ENCODE peak calls at places on chromosomes 3 and 15, in nine cellular contexts. S is 8988T; L is activated B cell treated with CpG ODN at 0.5 μM for 24 hours; J is choroid plexus epithelial cell; B is Karpas-422; X is MCF 10A; Z is T-helper 9 cell; A is central memory CD4-positive, alpha-beta T cell; R is stimulated activated CD4-positive, alpha-beta T cell treated with anti-CD3 and anti-CD28 coated beads, Interleukin-4, amount 100 ng/mL, for 1 hour. E is an unnamed sample.

GRCh38 chr3:160643994-160644393 is 33.0 kb upstream of the ARL14 start:
- DNase-seq in Z (no peak), L (no peak), J (no peak), B (no peak), R (no peak), X (peak), S (no peak), A (no peak), E (no peak)

GRCh38 chr15:65110676-65111292 is 4.2 kb downstream of the UBAP1L start:
- DNase-seq in S (no peak), L (no peak), A (no peak), R (no peak), J (peak), B (no peak), X (no peak), Z (no peak), E (no peak)

GRCh38 chr15:86347245-86347644 is 267.6 kb downstream of the AGBL1 start:
- DNase-seq in B (no peak), R (no peak), S (no peak), A (no peak), X (peak), Z (no peak), L (no peak), J (no peak), E (no peak)

GRCh38 chr3:59424268-59425010 is 374.6 kb upstream of the CFAP20DC start:
- DNase-seq in B (no peak), Z (no peak), X (peak), L (no peak), J (peak), A (peak), R (no peak), S (no peak), E (peak)

GRCh38 chr15:96171271-96171739 is 159.2 kb upstream of the NR2F2 start:
- DNase-seq in J (peak), X (no peak), B (no peak), A (no peak), S (no peak), R (no peak), L (no peak), Z (no peak), E (no peak)

GRCh38 chr3:44076221-44076829 is 165.4 kb upstream of the TOPAZ1 start:
- DNase-seq in A (no peak), Z (no peak), J (no peak), X (no peak), L (no peak), R (no peak), S (no peak), B (no peak), E (no peak)

GRCh38 chr3:129651316-129652202 is 45.1 kb upstream of the PLXND1 start:
- DNase-seq in R (no peak), Z (no peak), S (no peak), X (peak), L (no peak), B (no peak), J (peak), A (no peak), E (no peak)

GRCh38 chr3:12347301-12347700 is 58.4 kb downstream of the PPARG start:
- DNase-seq in X (peak), S (no peak), L (no peak), B (no peak), R (no peak), A (no peak), Z (no peak), J (peak), E (no peak)

GRCh38 chr15:50280271-50280670 is 14.7 kb upstream of the HDC start:
- DNase-seq in R (no peak), S (no peak), B (no peak), J (no peak), Z (no peak), X (peak), A (no peak), L (no peak), E (no peak)

GRCh38 chr3:38605981-38606380 is 43.5 kb downstream of the SCN5A start:
- DNase-seq in B (no peak), R (no peak), A (no peak), X (no peak), S (no peak), J (no peak), Z (no peak), L (no peak), E (no peak)

GRCh38 chr3:19256313-19256712 is 108.0 kb downstream of the KCNH8 start:
- DNase-seq in A (no peak), R (no peak), J (no peak), Z (no peak), X (no peak), L (no peak), B (no peak), S (no peak), E (no peak)

GRCh38 chr3:185934726-185935464 is 2.9 kb downstream of the TRA2B start:
- DNase-seq in B (peak), S (no peak), X (no peak), A (no peak), J (no peak), Z (no peak), R (no peak), L (no peak), E (no peak)

GRCh38 chr15:88661041-88661765 is 22.4 kb downstream of the ISG20 start:
- DNase-seq in L (no peak), Z (no peak), A (no peak), X (no peak), R (no peak), B (no peak), S (no peak), J (no peak), E (no peak)

GRCh38 chr3:41581700-41582099 is 380.2 kb downstream of the ULK4 start:
- DNase-seq in B (no peak), J (no peak), R (no peak), L (peak), X (no peak), A (no peak), S (no peak), Z (no peak), E (no peak)

GRCh38 chr3:130517541-130517940 is 564 bp downstream of the COL6A6 start:
- DNase-seq in L (no peak), Z (no peak), B (no peak), X (no peak), S (no peak), A (no peak), J (no peak), R (no peak), E (no peak)

GRCh38 chr3:71026634-71027578 is 556.6 kb downstream of the FOXP1 start:
- DNase-seq in R (no peak), J (peak), A (no peak), L (no peak), B (no peak), S (no peak), Z (no peak), X (no peak), E (no peak)

GRCh38 chr3:185866995-185867394 is 42.2 kb upstream of the IGF2BP2 start:
- DNase-seq in A (no peak), X (no peak), J (no peak), R (no peak), S (no peak), B (no peak), L (no peak), Z (no peak), E (no peak)

GRCh38 chr15:80739919-80740318 is 39.3 kb upstream of the CEMIP start:
- DNase-seq in B (no peak), R (no peak), S (no peak), A (no peak), X (peak), L (no peak), J (no peak), Z (no peak), E (no peak)

GRCh38 chr15:39125904-39126303 is 455.0 kb upstream of the THBS1 start:
- DNase-seq in J (peak), B (peak), R (no peak), S (peak), Z (no peak), X (peak), L (no peak), A (peak), E (no peak)

GRCh38 chr15:71807691-71808091 is 2.7 kb upstream of the NR2E3 start:
- DNase-seq in X (no peak), A (no peak), R (no peak), B (no peak), S (no peak), L (no peak), J (peak), Z (no peak), E (no peak)

GRCh38 chr3:81886081-81886480 is 124.6 kb upstream of the GBE1 start:
- DNase-seq in A (no peak), J (no peak), R (no peak), L (no peak), X (peak), Z (no peak), B (no peak), S (no peak), E (no peak)

GRCh38 chr15:97736748-97737147 is 223.8 kb upstream of the ARRDC4 start:
- DNase-seq in Z (no peak), S (no peak), B (no peak), J (no peak), A (no peak), X (no peak), L (no peak), R (no peak), E (no peak)

GRCh38 chr3:8095724-8096123 is 405.9 kb upstream of the LMCD1 start:
- DNase-seq in J (no peak), A (no peak), X (no peak), R (no peak), S (no peak), B (no peak), Z (no peak), L (no peak), E (no peak)

GRCh38 chr15:89402406-89402805 is 67.8 kb upstream of the POLG start:
- DNase-seq in A (no peak), J (no peak), B (peak), L (no peak), Z (no peak), R (no peak), X (no peak), S (no peak), E (no peak)

GRCh38 chr3:190040145-190040544 is 80.6 kb downstream of the P3H2 start:
- DNase-seq in S (no peak), J (no peak), Z (no peak), A (no peak), L (no peak), X (no peak), B (no peak), R (no peak), E (no peak)